ENCODE peak calls at places on chromosome 15, in four cellular contexts. T is endothelial cell, R is foreskin fibroblast, D is nephron progenitor cell. X is an unnamed sample.
A peak's percentile ranks its signal among the peaks of the same experiment; 100 is the strongest.

GRCh38 chr15:63640146-63640545 is 43.0 kb downstream of the FBXL22 start:
- DNase-seq in D (no peak), T (no peak), R (no peak), X (no peak)

GRCh38 chr15:74380361-74381189 is 13.1 kb upstream of the CYP11A1 start:
- DNase-seq in T (no peak), D (no peak), R (no peak), X (no peak)

GRCh38 chr15:38216763-38217162 is 35.9 kb upstream of the SPRED1 start:
- DNase-seq in R (peak; percentile 31), D (no peak), T (no peak), X (no peak)

GRCh38 chr15:96977886-96978285 is 647.4 kb downstream of the NR2F2 start:
- DNase-seq in R (no peak), T (no peak), D (no peak), X (no peak)

GRCh38 chr15:35134269-35134668 is 49.2 kb upstream of the NANOGP8 start:
- DNase-seq in T (no peak), D (no peak), R (no peak), X (no peak)

GRCh38 chr15:65400760-65401606 is 21.8 kb downstream of the IGDCC4 start:
- DNase-seq in T (peak; percentile 86), R (peak; percentile 82), D (peak; percentile 81), X (peak; percentile 86)

GRCh38 chr15:60966316-60966715 is 262.8 kb downstream of the RORA start:
- DNase-seq in D (no peak), R (peak; percentile 67), T (no peak), X (no peak)

GRCh38 chr15:25240461-25241021 is 198.3 kb downstream of the UBE3A start:
- DNase-seq in T (no peak), D (no peak), R (no peak), X (no peak)

GRCh38 chr15:48590704-48591103 is 54.8 kb downstream of the FBN1 start:
- DNase-seq in R (no peak), T (no peak), D (no peak), X (no peak)

GRCh38 chr15:44188810-44189209 is 6.3 kb downstream of the FRMD5 start:
- DNase-seq in R (no peak), D (no peak), T (no peak), X (peak; percentile 2)

GRCh38 chr15:83018477-83018876 is 7.0 kb upstream of the C15orf40 start:
- DNase-seq in R (peak; percentile 37), D (no peak), T (no peak), X (no peak)

GRCh38 chr15:57559875-57560274 is 31.8 kb upstream of the MYZAP start:
- DNase-seq in T (peak; percentile 82), D (peak; percentile 85), R (peak; percentile 63), X (peak; percentile 67)

GRCh38 chr15:62483817-62484216 is 318.7 kb upstream of the C2CD4B start:
- DNase-seq in D (no peak), T (no peak), R (peak; percentile 83), X (no peak)

GRCh38 chr15:57138260-57138895 is 219.9 kb downstream of the TCF12 start:
- DNase-seq in T (peak; percentile 50), D (peak; percentile 28), R (peak; percentile 76), X (peak; percentile 29)

GRCh38 chr15:66222273-66223198 is 31.0 kb downstream of the MEGF11 start:
- DNase-seq in R (no peak), D (no peak), T (no peak), X (no peak)

GRCh38 chr15:81160312-81161214 is 26.5 kb downstream of the CFAP161 start:
- DNase-seq in R (peak; percentile 98), T (no peak), D (no peak), X (no peak)

X was measured in retina.